ENCODE peak calls at places on chromosomes 12 and 14, in five cellular contexts. One of them, this sample, is unnamed.

GRCh38 chr12:84793558-84794367 is 118.8 kb downstream of the SLC6A15 start:
- DNase-seq in hepatocyte: no peak
- DNase-seq in ovary: no peak
- DNase-seq in CD8-positive, alpha-beta T cell: no peak
- DNase-seq in fibroblast of lung: peak; percentile 34
- DNase-seq in this sample: no peak

GRCh38 chr14:92105845-92106094 is 612 bp downstream of the ATXN3 start:
- DNase-seq in ovary: peak; percentile 65
- DNase-seq in hepatocyte: peak; percentile 43
- DNase-seq in CD8-positive, alpha-beta T cell: no peak
- DNase-seq in fibroblast of lung: peak; percentile 68
- DNase-seq in this sample: peak; percentile 50

GRCh38 chr12:80655751-80656150 is 51.7 kb upstream of the MYF6 start:
- DNase-seq in hepatocyte: no peak
- DNase-seq in fibroblast of lung: peak; percentile 34
- DNase-seq in CD8-positive, alpha-beta T cell: no peak
- DNase-seq in ovary: no peak
- DNase-seq in this sample: no peak

GRCh38 chr12:13350381-13350780 is 153.9 kb downstream of the EMP1 start:
- DNase-seq in hepatocyte: no peak
- DNase-seq in ovary: no peak
- DNase-seq in fibroblast of lung: no peak
- DNase-seq in CD8-positive, alpha-beta T cell: no peak
- DNase-seq in this sample: no peak

GRCh38 chr12:104680506-104680905 is 223.8 kb downstream of the CHST11 start:
- DNase-seq in fibroblast of lung: no peak
- DNase-seq in CD8-positive, alpha-beta T cell: no peak
- DNase-seq in ovary: no peak
- DNase-seq in hepatocyte: no peak
- DNase-seq in this sample: no peak

GRCh38 chr12:27906658-27907473 is 65.7 kb downstream of the PTHLH start:
- DNase-seq in CD8-positive, alpha-beta T cell: no peak
- DNase-seq in fibroblast of lung: peak; percentile 74
- DNase-seq in ovary: no peak
- DNase-seq in hepatocyte: peak; percentile 13
- DNase-seq in this sample: no peak

GRCh38 chr12:24698972-24699371 is 249.9 kb downstream of the BCAT1 start:
- DNase-seq in fibroblast of lung: no peak
- DNase-seq in ovary: no peak
- DNase-seq in CD8-positive, alpha-beta T cell: no peak
- DNase-seq in hepatocyte: no peak
- DNase-seq in this sample: no peak

GRCh38 chr14:99522934-99523660 is 41.9 kb downstream of the CCNK start:
- DNase-seq in ovary: peak; percentile 53
- DNase-seq in fibroblast of lung: peak; percentile 25
- DNase-seq in CD8-positive, alpha-beta T cell: no peak
- DNase-seq in hepatocyte: peak; percentile 49
- DNase-seq in this sample: peak; percentile 20

GRCh38 chr12:47017041-47017713 is 62.2 kb upstream of the PCED1B start:
- DNase-seq in hepatocyte: no peak
- DNase-seq in fibroblast of lung: no peak
- DNase-seq in CD8-positive, alpha-beta T cell: no peak
- DNase-seq in ovary: no peak
- DNase-seq in this sample: no peak

GRCh38 chr14:23110579-23111375 is 6.0 kb upstream of the CIROP start:
- DNase-seq in ovary: no peak
- DNase-seq in CD8-positive, alpha-beta T cell: no peak
- DNase-seq in hepatocyte: no peak
- DNase-seq in fibroblast of lung: no peak
- DNase-seq in this sample: no peak

GRCh38 chr12:25388216-25388615 is 137.5 kb upstream of the KRAS start:
- DNase-seq in ovary: no peak
- DNase-seq in CD8-positive, alpha-beta T cell: no peak
- DNase-seq in fibroblast of lung: no peak
- DNase-seq in hepatocyte: no peak
- DNase-seq in this sample: no peak

GRCh38 chr14:69553221-69553620 is 21.4 kb downstream of the CCDC177 start:
- DNase-seq in fibroblast of lung: peak; percentile 85
- DNase-seq in ovary: no peak
- DNase-seq in hepatocyte: peak; percentile 65
- DNase-seq in CD8-positive, alpha-beta T cell: no peak
- DNase-seq in this sample: no peak

GRCh38 chr12:16583991-16584745 is 21.8 kb downstream of the LMO3 start:
- DNase-seq in CD8-positive, alpha-beta T cell: no peak
- DNase-seq in ovary: no peak
- DNase-seq in fibroblast of lung: peak; percentile 26
- DNase-seq in hepatocyte: no peak
- DNase-seq in this sample: peak; percentile 40

GRCh38 chr12:12079291-12079690 is 8.6 kb downstream of the BCL2L14 start:
- DNase-seq in hepatocyte: no peak
- DNase-seq in CD8-positive, alpha-beta T cell: no peak
- DNase-seq in ovary: no peak
- DNase-seq in fibroblast of lung: no peak
- DNase-seq in this sample: no peak

GRCh38 chr14:51828017-51828797 is 32.2 kb upstream of the GNG2 start:
- DNase-seq in CD8-positive, alpha-beta T cell: peak; percentile 72
- DNase-seq in ovary: no peak
- DNase-seq in fibroblast of lung: peak; percentile 19
- DNase-seq in hepatocyte: peak; percentile 17
- DNase-seq in this sample: no peak

GRCh38 chr14:104876251-104876699 is 11.2 kb downstream of the CEP170B start:
- DNase-seq in ovary: peak; percentile 31
- DNase-seq in fibroblast of lung: peak; percentile 42
- DNase-seq in CD8-positive, alpha-beta T cell: peak; percentile 25
- DNase-seq in hepatocyte: peak; percentile 54
- DNase-seq in this sample: peak; percentile 2

DNA sequence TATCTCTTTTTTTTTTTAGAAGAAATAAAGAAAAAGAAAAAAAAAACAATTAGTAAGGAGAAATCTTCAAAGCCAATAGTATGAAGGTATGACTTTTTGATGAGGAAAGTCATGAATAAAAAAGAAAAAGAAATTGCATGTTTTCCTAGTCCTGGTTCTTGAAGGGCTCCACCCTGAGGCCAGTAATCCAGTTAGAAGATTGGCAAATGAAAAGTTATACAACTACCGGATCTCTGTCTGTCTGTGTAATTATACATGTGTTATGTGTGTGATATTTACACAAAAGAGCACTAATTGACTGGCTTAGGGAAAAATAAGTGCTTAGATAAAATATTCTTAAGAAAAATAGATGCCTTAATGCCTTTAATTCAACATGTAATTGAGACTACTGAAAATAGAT is 28.4 kb downstream of the SDR9C7 start:
- DNase-seq in CD8-positive, alpha-beta T cell: no peak
- DNase-seq in fibroblast of lung: no peak
- DNase-seq in ovary: no peak
- DNase-seq in hepatocyte: no peak
- DNase-seq in this sample: no peak
- H3K9me3 ChIP-seq in CD8-positive, alpha-beta T cell: peaks cover 3% of the 10 kb centered on the region
- H3K9me3 ChIP-seq in fibroblast of lung: no peaks in the 10 kb centered on the region
- H3K9me3 ChIP-seq in ovary: no peaks in the 10 kb centered on the region
- H3K9me3 ChIP-seq in hepatocyte: no peaks in the 10 kb centered on the region
- H3K9me3 ChIP-seq in this sample: no peaks in the 10 kb centered on the region

GRCh38 chr14:72818998-72819397 is 74.9 kb downstream of the DPF3 start:
- DNase-seq in CD8-positive, alpha-beta T cell: no peak
- DNase-seq in hepatocyte: no peak
- DNase-seq in ovary: no peak
- DNase-seq in fibroblast of lung: no peak
- DNase-seq in this sample: no peak
- TF ChIP-seq CTCF in CD8-positive, alpha-beta T cell: no peak
- TF ChIP-seq CTCF in hepatocyte: no peak
- TF ChIP-seq CTCF in ovary: no peak
- TF ChIP-seq CTCF in fibroblast of lung: no peak
- TF ChIP-seq CTCF in this sample: no peak

GRCh38 chr14:59435987-59436386 is 29.2 kb downstream of the GPR135 start:
- DNase-seq in fibroblast of lung: no peak
- DNase-seq in CD8-positive, alpha-beta T cell: no peak
- DNase-seq in ovary: no peak
- DNase-seq in hepatocyte: no peak
- DNase-seq in this sample: no peak

GRCh38 chr14:59438148-59438766 is 26.9 kb downstream of the GPR135 start:
- DNase-seq in hepatocyte: no peak
- DNase-seq in fibroblast of lung: peak; percentile 81
- DNase-seq in CD8-positive, alpha-beta T cell: no peak
- DNase-seq in ovary: no peak
- DNase-seq in this sample: no peak

GRCh38 chr14:59435106-59435505 is 30.1 kb downstream of the GPR135 start:
- DNase-seq in ovary: no peak
- DNase-seq in CD8-positive, alpha-beta T cell: no peak
- DNase-seq in hepatocyte: no peak
- DNase-seq in fibroblast of lung: no peak
- DNase-seq in this sample: no peak

DNA sequence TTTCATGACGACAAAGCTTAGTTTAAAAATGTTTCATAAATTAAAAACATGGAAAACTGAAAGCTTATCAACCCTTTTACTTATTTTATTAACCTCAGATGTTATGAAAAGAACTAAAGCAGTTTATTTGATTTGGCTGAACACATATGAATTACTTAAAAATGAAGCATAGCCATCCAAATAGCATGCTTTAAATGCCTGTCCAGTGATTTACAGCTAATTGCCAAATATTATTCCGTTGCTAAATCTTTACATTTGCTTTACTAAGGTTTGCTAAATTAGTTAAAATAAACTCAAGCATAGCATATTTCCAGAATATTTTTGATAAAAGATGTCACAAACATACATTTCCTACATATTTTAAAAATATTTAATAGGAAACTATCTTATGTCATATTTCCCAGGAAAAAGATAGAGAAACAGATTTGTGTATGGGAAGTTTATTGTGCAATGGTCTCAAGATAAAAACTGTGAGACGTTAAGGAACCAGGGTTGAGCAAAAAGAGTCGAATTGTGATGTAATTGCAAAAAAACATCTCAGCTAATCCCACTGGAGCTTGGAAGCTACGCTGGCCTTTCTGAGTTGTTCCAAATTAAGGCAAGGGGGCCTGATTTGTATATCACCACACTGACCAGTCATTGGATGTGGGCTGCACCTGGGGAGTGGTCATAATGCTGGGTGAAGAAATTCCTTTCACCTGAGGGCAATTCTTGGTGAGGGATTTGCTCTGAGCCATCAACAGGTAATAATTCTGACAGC is 25.7 kb downstream of the GPR135 start:
- DNase-seq in CD8-positive, alpha-beta T cell: no peak
- DNase-seq in fibroblast of lung: peak; percentile 81
- DNase-seq in hepatocyte: no peak
- DNase-seq in ovary: no peak
- DNase-seq in this sample: no peak
- H3K9me3 ChIP-seq in CD8-positive, alpha-beta T cell: no peaks in the 10 kb centered on the region
- H3K9me3 ChIP-seq in fibroblast of lung: no peaks in the 10 kb centered on the region
- H3K9me3 ChIP-seq in hepatocyte: no peaks in the 10 kb centered on the region
- H3K9me3 ChIP-seq in ovary: no peaks in the 10 kb centered on the region
- H3K9me3 ChIP-seq in this sample: no peaks in the 10 kb centered on the region

DNA sequence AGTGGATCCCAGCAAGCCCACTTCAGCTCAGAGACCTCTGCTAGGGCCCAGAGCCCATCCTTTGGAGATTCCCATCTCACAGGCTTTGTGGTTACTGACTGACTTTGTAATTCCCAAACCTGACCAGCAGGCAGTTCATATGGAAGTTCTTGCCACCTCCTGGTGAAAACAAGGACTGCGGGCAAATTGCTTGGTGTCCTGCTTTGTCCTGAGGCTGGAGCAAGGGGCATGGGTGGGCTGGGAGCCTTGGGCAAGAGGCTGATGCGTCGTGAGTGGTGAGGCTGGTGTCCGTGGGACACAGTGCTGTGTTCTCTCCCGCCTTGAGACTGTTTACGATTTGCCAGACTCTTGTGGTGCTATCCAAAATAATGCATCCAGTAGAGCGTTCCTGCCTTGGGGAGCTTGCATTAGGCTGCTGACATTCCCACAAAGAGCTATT is 91.0 kb downstream of the LRRC74A start:
- DNase-seq in CD8-positive, alpha-beta T cell: no peak
- DNase-seq in hepatocyte: peak; percentile 73
- DNase-seq in fibroblast of lung: peak; percentile 82
- DNase-seq in ovary: no peak
- DNase-seq in this sample: peak; percentile 63
- TF ChIP-seq CTCF in CD8-positive, alpha-beta T cell: peak; percentile 28
- TF ChIP-seq CTCF in hepatocyte: peak; percentile 54
- TF ChIP-seq CTCF in fibroblast of lung: peak; percentile 85
- TF ChIP-seq CTCF in ovary: peak; percentile 11
- TF ChIP-seq CTCF in this sample: peak; percentile 50

This sample was measured in thyroid gland.